ENCODE peak calls at places on chromosomes 1 and 21, in seven cellular contexts. One of them, this sample, is unnamed.

GRCh38 chr1:168892945-168893344 is 163.9 kb upstream of the DPT start:
- DNase-seq in brain microvascular endothelial cell: no peak
- DNase-seq in psoas muscle: no peak
- DNase-seq in lower lobe of right lung: no peak
- DNase-seq in AG09309: no peak
- DNase-seq in tibial nerve: no peak
- DNase-seq in fibroblast of lung: no peak
- DNase-seq in this sample: peak

GRCh38 chr21:40165671-40166070 is 298.4 kb downstream of the PCP4 start:
- DNase-seq in lower lobe of right lung: no peak
- DNase-seq in fibroblast of lung: peak
- DNase-seq in AG09309: no peak
- DNase-seq in tibial nerve: no peak
- DNase-seq in psoas muscle: no peak
- DNase-seq in brain microvascular endothelial cell: no peak
- DNase-seq in this sample: no peak

GRCh38 chr1:162373541-162374375 is 2.9 kb downstream of the SPATA46 start:
- DNase-seq in fibroblast of lung: peak
- DNase-seq in lower lobe of right lung: peak
- DNase-seq in tibial nerve: no peak
- DNase-seq in AG09309: no peak
- DNase-seq in brain microvascular endothelial cell: peak
- DNase-seq in psoas muscle: no peak
- DNase-seq in this sample: no peak

GRCh38 chr1:117627562-117628165 is 21.8 kb downstream of the TENT5C start:
- DNase-seq in lower lobe of right lung: peak
- DNase-seq in psoas muscle: no peak
- DNase-seq in brain microvascular endothelial cell: no peak
- DNase-seq in fibroblast of lung: no peak
- DNase-seq in AG09309: no peak
- DNase-seq in tibial nerve: no peak
- DNase-seq in this sample: no peak

GRCh38 chr1:184664661-184665060 is 90.0 kb downstream of the EDEM3 start:
- DNase-seq in brain microvascular endothelial cell: no peak
- DNase-seq in psoas muscle: no peak
- DNase-seq in fibroblast of lung: no peak
- DNase-seq in tibial nerve: no peak
- DNase-seq in lower lobe of right lung: no peak
- DNase-seq in AG09309: no peak
- DNase-seq in this sample: no peak

GRCh38 chr21:15978158-15978805 is 248.5 kb downstream of the USP25 start:
- DNase-seq in tibial nerve: no peak
- DNase-seq in brain microvascular endothelial cell: no peak
- DNase-seq in lower lobe of right lung: no peak
- DNase-seq in psoas muscle: no peak
- DNase-seq in AG09309: peak
- DNase-seq in fibroblast of lung: peak
- DNase-seq in this sample: peak

GRCh38 chr1:159780583-159781582 is at the start of gene DUSP23:
- DNase-seq in tibial nerve: peak
- DNase-seq in fibroblast of lung: peak
- DNase-seq in psoas muscle: peak
- DNase-seq in lower lobe of right lung: peak
- DNase-seq in brain microvascular endothelial cell: peak
- DNase-seq in AG09309: peak
- DNase-seq in this sample: peak

GRCh38 chr1:225899044-225899925 is 10.3 kb upstream of the LEFTY1 start:
- DNase-seq in psoas muscle: peak
- DNase-seq in AG09309: no peak
- DNase-seq in brain microvascular endothelial cell: no peak
- DNase-seq in tibial nerve: no peak
- DNase-seq in lower lobe of right lung: no peak
- DNase-seq in fibroblast of lung: no peak
- DNase-seq in this sample: no peak

GRCh38 chr1:3465091-3465934 is 10.8 kb downstream of the ARHGEF16 start:
- DNase-seq in tibial nerve: no peak
- DNase-seq in lower lobe of right lung: peak
- DNase-seq in fibroblast of lung: no peak
- DNase-seq in psoas muscle: peak
- DNase-seq in brain microvascular endothelial cell: no peak
- DNase-seq in AG09309: no peak
- DNase-seq in this sample: no peak

GRCh38 chr1:164748253-164748899 is 189.4 kb downstream of the PBX1 start:
- DNase-seq in AG09309: peak
- DNase-seq in psoas muscle: no peak
- DNase-seq in tibial nerve: no peak
- DNase-seq in brain microvascular endothelial cell: peak
- DNase-seq in fibroblast of lung: peak
- DNase-seq in lower lobe of right lung: no peak
- DNase-seq in this sample: peak

GRCh38 chr1:183632087-183632486 is 3.5 kb downstream of the ARPC5 start:
- DNase-seq in psoas muscle: no peak
- DNase-seq in fibroblast of lung: peak
- DNase-seq in lower lobe of right lung: no peak
- DNase-seq in brain microvascular endothelial cell: peak
- DNase-seq in tibial nerve: no peak
- DNase-seq in AG09309: no peak
- DNase-seq in this sample: peak

GRCh38 chr21:29749957-29750356 is 189.8 kb downstream of the GRIK1 start:
- DNase-seq in brain microvascular endothelial cell: no peak
- DNase-seq in psoas muscle: no peak
- DNase-seq in lower lobe of right lung: no peak
- DNase-seq in AG09309: no peak
- DNase-seq in tibial nerve: no peak
- DNase-seq in fibroblast of lung: no peak
- DNase-seq in this sample: no peak

GRCh38 chr1:30058966-30059365 is 664.4 kb downstream of the MATN1 start:
- DNase-seq in tibial nerve: no peak
- DNase-seq in fibroblast of lung: peak
- DNase-seq in brain microvascular endothelial cell: peak
- DNase-seq in lower lobe of right lung: no peak
- DNase-seq in AG09309: peak
- DNase-seq in psoas muscle: no peak
- DNase-seq in this sample: peak

GRCh38 chr1:105997516-105997915 is 1059.0 kb upstream of the PRMT6 start:
- DNase-seq in AG09309: no peak
- DNase-seq in lower lobe of right lung: no peak
- DNase-seq in tibial nerve: no peak
- DNase-seq in brain microvascular endothelial cell: no peak
- DNase-seq in fibroblast of lung: no peak
- DNase-seq in psoas muscle: no peak
- DNase-seq in this sample: no peak

GRCh38 chr21:34078915-34079314 is 5.5 kb downstream of the MRPS6 start:
- DNase-seq in brain microvascular endothelial cell: no peak
- DNase-seq in AG09309: no peak
- DNase-seq in tibial nerve: no peak
- DNase-seq in psoas muscle: no peak
- DNase-seq in fibroblast of lung: no peak
- DNase-seq in lower lobe of right lung: no peak
- DNase-seq in this sample: no peak

GRCh38 chr21:39441502-39442475 is 3.8 kb downstream of the LCA5L start:
- DNase-seq in fibroblast of lung: peak
- DNase-seq in AG09309: no peak
- DNase-seq in brain microvascular endothelial cell: peak
- DNase-seq in tibial nerve: no peak
- DNase-seq in lower lobe of right lung: no peak
- DNase-seq in psoas muscle: no peak
- DNase-seq in this sample: peak

GRCh38 chr1:214551436-214552173 is at the start of gene PTPN14:
- DNase-seq in lower lobe of right lung: peak
- DNase-seq in brain microvascular endothelial cell: peak
- DNase-seq in tibial nerve: peak
- DNase-seq in AG09309: peak
- DNase-seq in fibroblast of lung: peak
- DNase-seq in psoas muscle: peak
- DNase-seq in this sample: peak

GRCh38 chr1:218135358-218135757 is 149.7 kb upstream of the RRP15 start:
- DNase-seq in AG09309: no peak
- DNase-seq in tibial nerve: no peak
- DNase-seq in fibroblast of lung: no peak
- DNase-seq in brain microvascular endothelial cell: no peak
- DNase-seq in lower lobe of right lung: no peak
- DNase-seq in psoas muscle: peak
- DNase-seq in this sample: no peak

GRCh38 chr21:42811960-42812359 is 67.4 kb downstream of the WDR4 start:
- DNase-seq in AG09309: no peak
- DNase-seq in tibial nerve: no peak
- DNase-seq in fibroblast of lung: no peak
- DNase-seq in lower lobe of right lung: no peak
- DNase-seq in psoas muscle: no peak
- DNase-seq in brain microvascular endothelial cell: no peak
- DNase-seq in this sample: no peak
- TF ChIP-seq CTCF in AG09309: no peak
- TF ChIP-seq CTCF in tibial nerve: no peak
- TF ChIP-seq CTCF in fibroblast of lung: no peak
- TF ChIP-seq CTCF in lower lobe of right lung: no peak
- TF ChIP-seq CTCF in psoas muscle: no peak
- TF ChIP-seq CTCF in brain microvascular endothelial cell: no peak
- TF ChIP-seq CTCF in this sample: no peak

DNA sequence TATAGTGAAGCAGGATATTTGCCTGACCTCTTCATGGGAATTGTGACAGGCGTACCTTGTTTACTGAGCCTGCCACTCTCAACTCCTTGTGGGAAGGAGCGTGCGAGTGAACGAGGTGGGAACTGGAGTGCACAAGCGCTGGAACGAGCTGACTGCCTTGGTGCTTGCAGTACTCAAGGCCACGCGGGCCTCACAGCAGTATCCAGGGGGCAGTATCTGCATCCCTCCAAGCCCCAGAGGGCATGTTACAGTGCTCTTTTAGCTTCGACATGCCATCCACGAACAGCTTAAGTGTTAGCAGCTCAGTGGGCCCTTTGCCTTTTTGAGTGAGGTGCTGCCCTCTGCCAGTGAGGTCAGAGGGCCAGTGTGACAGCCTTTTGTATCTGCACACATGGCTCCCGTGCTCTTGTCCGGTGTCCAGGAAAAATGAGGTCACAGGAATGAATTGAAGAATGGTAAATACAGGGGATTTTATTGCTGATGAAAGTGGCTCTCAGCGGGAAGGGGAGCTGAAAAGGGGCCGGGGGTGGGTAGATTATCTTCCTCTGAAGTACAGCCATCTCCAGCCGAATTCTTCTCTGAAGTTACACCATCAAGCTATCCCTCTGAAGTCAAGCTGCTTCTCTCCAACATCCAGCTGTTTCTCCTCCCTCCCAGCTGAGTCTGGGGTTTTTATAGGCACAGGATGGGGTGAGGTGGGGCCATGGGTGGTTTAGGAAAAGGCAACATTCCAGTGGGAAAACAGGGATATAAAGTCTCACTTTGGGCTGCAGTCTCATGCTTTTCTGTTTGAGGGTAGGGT is 69.3 kb downstream of the EPB41 start:
- DNase-seq in psoas muscle: peak
- DNase-seq in tibial nerve: no peak
- DNase-seq in brain microvascular endothelial cell: no peak
- DNase-seq in fibroblast of lung: no peak
- DNase-seq in AG09309: no peak
- DNase-seq in lower lobe of right lung: peak
- DNase-seq in this sample: no peak
- TF ChIP-seq CTCF in psoas muscle: peak
- TF ChIP-seq CTCF in tibial nerve: no peak
- TF ChIP-seq CTCF in brain microvascular endothelial cell: no peak
- TF ChIP-seq CTCF in fibroblast of lung: no peak
- TF ChIP-seq CTCF in AG09309: no peak
- TF ChIP-seq CTCF in lower lobe of right lung: peak
- TF ChIP-seq CTCF in this sample: no peak

DNA sequence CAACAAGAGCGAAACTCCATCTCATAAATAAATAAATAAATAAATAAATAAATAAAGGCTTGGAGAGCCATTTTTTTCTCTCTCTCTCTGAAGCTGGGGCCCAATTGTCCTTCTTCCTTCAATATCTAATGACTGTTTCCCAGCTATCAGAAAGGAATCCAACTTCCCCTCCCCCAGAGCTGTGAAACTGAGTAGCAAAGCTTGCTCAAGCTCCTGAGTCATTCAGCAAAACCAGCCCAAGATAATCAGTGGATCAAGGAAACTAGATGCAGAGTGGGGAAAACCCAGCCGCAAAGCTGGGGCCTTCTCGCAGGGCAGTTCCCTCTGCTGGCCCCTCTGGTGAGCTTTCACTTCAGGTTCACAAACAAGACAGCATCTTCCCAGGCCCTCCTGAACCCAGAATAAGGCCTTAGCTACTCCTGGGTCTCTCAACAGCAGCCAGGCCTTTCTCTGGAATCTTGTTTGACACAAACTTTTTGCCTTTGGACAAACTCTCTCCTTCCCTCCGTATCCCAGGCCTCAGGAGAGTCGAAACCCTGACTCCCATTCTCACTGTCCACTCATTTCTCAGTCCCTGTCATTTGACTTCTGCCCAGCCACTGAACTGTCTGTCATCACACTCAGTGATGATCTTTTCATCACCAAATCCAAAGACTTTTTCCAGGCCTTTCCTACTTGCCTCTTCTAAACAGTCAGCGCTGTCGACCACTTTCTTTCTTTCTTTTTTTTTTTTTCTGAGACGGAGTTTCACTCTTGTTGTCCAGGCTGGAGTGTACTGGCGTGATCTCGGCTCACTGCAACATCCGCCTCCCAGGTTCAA is 18.0 kb upstream of the PTP4A2 start:
- DNase-seq in tibial nerve: peak
- DNase-seq in psoas muscle: peak
- DNase-seq in brain microvascular endothelial cell: peak
- DNase-seq in fibroblast of lung: peak
- DNase-seq in lower lobe of right lung: peak
- DNase-seq in AG09309: peak
- DNase-seq in this sample: peak
- TF ChIP-seq CTCF in tibial nerve: peak
- TF ChIP-seq CTCF in psoas muscle: peak
- TF ChIP-seq CTCF in brain microvascular endothelial cell: peak
- TF ChIP-seq CTCF in fibroblast of lung: peak
- TF ChIP-seq CTCF in lower lobe of right lung: peak
- TF ChIP-seq CTCF in AG09309: peak
- TF ChIP-seq CTCF in this sample: peak

DNA sequence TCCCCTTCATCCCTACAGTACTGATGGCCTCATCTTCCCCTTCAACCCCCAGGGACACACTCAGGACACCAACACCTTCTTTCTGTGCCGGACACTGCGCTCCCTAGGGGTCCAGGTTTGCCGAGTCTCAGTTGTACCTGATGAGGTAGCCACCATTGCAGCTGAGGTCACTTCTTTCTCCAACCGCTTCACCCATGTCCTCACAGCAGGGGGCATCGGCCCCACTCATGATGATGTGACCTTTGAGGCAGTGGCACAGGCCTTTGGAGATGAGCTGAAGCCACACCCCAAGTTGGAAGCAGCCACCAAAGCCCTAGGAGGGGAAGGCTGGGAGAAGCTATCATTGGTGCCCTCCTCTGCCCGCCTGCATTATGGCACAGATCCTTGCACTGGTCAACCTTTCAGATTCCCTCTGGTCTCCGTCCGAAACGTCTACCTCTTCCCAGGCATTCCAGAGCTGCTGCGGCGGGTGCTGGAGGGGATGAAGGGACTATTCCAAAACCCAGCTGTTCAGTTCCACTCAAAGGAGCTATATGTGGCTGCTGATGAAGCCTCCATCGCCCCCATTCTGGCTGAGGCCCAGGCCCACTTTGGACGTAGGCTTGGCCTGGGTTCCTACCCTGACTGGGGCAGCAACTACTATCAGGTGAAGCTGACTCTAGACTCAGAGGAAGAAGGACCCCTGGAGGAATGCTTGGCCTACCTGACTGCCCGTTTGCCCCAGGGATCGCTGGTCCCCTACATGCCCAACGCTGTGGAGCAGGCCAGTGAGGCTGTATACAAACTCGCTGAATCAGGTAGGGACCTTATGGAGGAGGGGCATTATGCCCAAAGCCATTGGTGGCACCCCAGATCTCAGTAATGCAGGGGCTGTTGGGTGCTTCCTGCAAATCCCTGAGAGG is 5.1 kb upstream of the LENEP start:
- DNase-seq in brain microvascular endothelial cell: no peak
- DNase-seq in lower lobe of right lung: peak
- DNase-seq in tibial nerve: no peak
- DNase-seq in fibroblast of lung: no peak
- DNase-seq in AG09309: no peak
- DNase-seq in psoas muscle: peak
- DNase-seq in this sample: no peak
- TF ChIP-seq CTCF in brain microvascular endothelial cell: no peak
- TF ChIP-seq CTCF in lower lobe of right lung: no peak
- TF ChIP-seq CTCF in tibial nerve: no peak
- TF ChIP-seq CTCF in fibroblast of lung: peak
- TF ChIP-seq CTCF in AG09309: no peak
- TF ChIP-seq CTCF in psoas muscle: no peak
- TF ChIP-seq CTCF in this sample: no peak